ENCODE peak calls at places on chromosomes 5 and 9, in five cellular contexts. Y, A, T, N and I are unnamed samples. For H3K27me3, the result is how much of the 10 kb centered on the place peaks cover.

GRCh38 chr5:68368280-68368679 is 152.7 kb downstream of the PIK3R1 start:
- DNase-seq in Y (no peak), N (no peak), A (no peak), T (no peak), I (no peak)

GRCh38 chr5:171848487-171848886 is 62.9 kb downstream of the SMIM23 start:
- DNase-seq in N (no peak), Y (no peak), T (no peak), A (no peak), I (no peak)

GRCh38 chr5:132439521-132440206 is 50.9 kb downstream of the IRF1 start:
- DNase-seq in N (peak), A (no peak), T (no peak), Y (peak), I (no peak)

GRCh38 chr5:5025774-5026406 is 114.2 kb upstream of the ADAMTS16 start:
- DNase-seq in T (no peak), A (peak), N (no peak), Y (no peak), I (no peak)

GRCh38 chr9:130713286-130713975 is 19.9 kb downstream of the EXOSC2 start:
- DNase-seq in N (peak), T (no peak), Y (no peak), A (peak), I (no peak)

GRCh38 chr9:137312852-137313325 is 10.8 kb upstream of the NRARP start:
- DNase-seq in A (peak), Y (no peak), N (peak), T (no peak), I (no peak)

GRCh38 chr5:103019804-103020203 is 100.1 kb downstream of the GIN1 start:
- DNase-seq in A (no peak), N (no peak), T (no peak), Y (no peak), I (no peak)

GRCh38 chr5:33281507-33281906 is 159.3 kb upstream of the TARS1 start:
- DNase-seq in Y (no peak), N (no peak), A (no peak), T (no peak), I (no peak)

GRCh38 chr5:139803978-139804377 is 8.4 kb downstream of the PSD2 start:
- DNase-seq in Y (no peak), T (no peak), A (no peak), N (no peak), I (no peak)

GRCh38 chr5:6686916-6687409 is 26.3 kb upstream of the TENT4A start:
- DNase-seq in T (no peak), Y (no peak), N (peak), A (no peak), I (no peak)

GRCh38 chr9:69542942-69543704 is 129.0 kb downstream of the APBA1 start:
- DNase-seq in N (peak), Y (no peak), T (no peak), A (peak), I (no peak)

GRCh38 chr5:97071101-97071500 is 71.3 kb downstream of the LIX1 start:
- DNase-seq in Y (peak), T (no peak), A (no peak), N (no peak), I (peak)

GRCh38 chr9:122197334-122197872 is 31.4 kb downstream of the LHX6 start:
- DNase-seq in N (no peak), Y (no peak), T (no peak), A (no peak), I (no peak)

GRCh38 chr5:83370957-83371356 is 100.6 kb upstream of the VCAN start:
- DNase-seq in N (no peak), T (no peak), Y (no peak), A (no peak), I (no peak)

DNA sequence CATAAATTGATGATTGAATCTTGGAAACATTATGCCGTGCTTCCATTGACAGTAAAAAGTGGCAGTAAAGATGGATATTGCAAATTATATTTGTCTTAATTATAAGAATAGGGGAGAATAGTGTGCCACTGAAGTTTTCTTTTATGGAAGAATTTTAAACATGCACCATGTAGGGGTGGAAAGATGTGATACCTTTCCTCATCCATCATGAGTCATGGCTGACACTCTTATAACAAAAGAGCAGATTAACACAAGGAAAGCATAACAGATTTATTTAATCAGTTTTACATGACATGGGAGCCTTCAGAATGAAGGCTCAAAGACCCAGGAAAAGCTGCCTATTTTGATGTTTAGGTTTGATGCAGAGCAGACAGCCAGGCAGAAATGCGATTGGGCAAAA is 2.4 kb upstream of the HEXB start:
- DNase-seq in Y (no peak), A (no peak), T (no peak), N (no peak), I (no peak)
- H3K4me3 ChIP-seq in Y (no peak), A (no peak), T (no peak), N (no peak), I (no peak)

GRCh38 chr5:76703707-76704106 is 12.2 kb upstream of the F2R start:
- DNase-seq in Y (no peak), T (no peak), N (no peak), A (no peak), I (no peak)

GRCh38 chr5:76704131-76704663 is 11.7 kb upstream of the F2R start:
- DNase-seq in Y (no peak), T (no peak), N (no peak), A (no peak), I (no peak)

GRCh38 chr5:76700571-76700970 is 15.4 kb upstream of the F2R start:
- DNase-seq in N (no peak), T (no peak), Y (no peak), A (no peak), I (no peak)

GRCh38 chr5:76705574-76705973 is 10.4 kb upstream of the F2R start:
- DNase-seq in T (no peak), A (no peak), N (no peak), Y (no peak), I (no peak)

GRCh38 chr5:76701298-76701697 is 14.6 kb upstream of the F2R start:
- DNase-seq in N (no peak), A (no peak), T (no peak), Y (peak), I (peak)
- TF ChIP-seq CTCF in N (no peak), A (no peak), T (no peak), Y (no peak), I (no peak)

GRCh38 chr5:72115277-72115676 is 8.0 kb downstream of the MAP1B start:
- DNase-seq in N (no peak), T (no peak), Y (no peak), A (no peak), I (no peak)
- H3K27me3 ChIP-seq in N (under half), T (under half), Y (under half), A (under half), I (under half)

DNA sequence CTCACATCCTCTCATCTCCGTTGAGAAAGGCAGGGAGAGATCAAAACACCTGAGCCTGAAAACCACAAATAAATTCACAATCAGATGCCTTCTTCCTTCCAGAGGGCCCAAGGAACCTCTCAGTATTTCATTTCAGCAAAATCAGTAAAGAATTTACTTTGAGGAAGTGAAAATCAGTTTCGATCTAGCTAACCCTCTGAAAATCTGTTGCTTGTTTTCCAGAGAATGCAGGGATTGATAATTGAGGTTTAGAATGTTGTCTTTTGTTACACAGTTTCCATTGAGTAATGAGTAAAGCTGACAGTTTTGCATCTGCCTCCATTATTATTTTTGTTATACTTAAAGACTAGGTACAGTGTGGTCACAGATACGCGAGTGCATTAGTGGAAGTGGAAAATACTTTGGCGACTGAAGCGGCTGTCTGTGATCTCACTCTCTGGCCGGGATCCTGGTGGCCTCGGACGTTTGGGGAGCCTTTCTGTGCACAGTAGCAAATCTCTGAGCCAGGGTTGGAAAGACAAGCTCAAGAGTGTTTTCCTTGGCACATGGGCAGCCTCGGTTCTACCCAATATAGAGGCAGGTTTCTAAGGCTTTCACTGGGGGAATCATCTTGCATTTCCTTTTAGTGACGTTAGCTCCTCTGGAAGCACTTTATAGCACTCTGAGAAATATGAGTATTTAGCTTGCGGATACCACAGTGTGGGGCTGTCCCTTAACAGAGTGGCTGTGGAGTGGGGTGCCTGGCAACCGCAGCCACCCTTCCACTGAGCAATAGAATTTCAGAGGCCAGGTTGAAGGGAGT is 32.2 kb upstream of the ANGPTL2 start:
- DNase-seq in A (no peak), T (peak), N (peak), Y (no peak), I (no peak)
- H3K4me3 ChIP-seq in A (no peak), T (peak), N (no peak), Y (no peak), I (no peak)

DNA sequence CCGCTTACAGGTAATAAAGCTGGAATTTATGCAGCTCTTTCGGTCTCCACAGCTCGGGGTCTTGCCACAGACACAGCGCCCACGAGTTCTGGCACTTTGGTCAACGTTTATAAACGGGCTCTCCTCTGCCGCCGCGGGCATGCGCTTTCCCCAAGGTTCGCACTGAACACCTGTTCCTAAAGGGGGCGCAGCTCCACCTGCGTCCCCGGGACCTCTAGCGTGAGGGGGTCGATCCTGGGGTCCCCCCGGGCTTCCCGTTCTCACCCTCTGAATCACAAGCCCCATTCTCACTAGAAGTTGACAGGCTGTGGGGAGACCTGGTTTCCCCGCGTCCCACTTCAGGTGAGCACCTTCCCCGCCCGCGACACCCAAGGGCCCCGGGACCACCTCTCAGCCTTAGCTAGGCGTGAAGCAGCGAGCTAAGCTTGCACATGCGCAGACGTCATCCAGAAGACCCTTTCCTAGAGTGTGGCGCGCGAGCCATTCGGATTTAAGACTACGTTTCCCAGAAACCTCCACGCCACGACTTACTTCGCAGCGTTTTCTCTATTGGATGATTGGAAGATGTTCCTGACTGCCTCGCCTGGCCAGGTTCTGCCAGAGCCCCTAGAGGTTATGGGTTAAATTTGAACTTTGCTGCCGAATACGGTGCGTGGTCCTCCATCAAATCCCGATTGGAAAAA is 21.3 kb upstream of the ZNF782 start:
- DNase-seq in T (peak), Y (peak), N (peak), A (peak), I (peak)
- TF ChIP-seq CTCF in T (peak), Y (peak), N (peak), A (peak), I (peak)

DNA sequence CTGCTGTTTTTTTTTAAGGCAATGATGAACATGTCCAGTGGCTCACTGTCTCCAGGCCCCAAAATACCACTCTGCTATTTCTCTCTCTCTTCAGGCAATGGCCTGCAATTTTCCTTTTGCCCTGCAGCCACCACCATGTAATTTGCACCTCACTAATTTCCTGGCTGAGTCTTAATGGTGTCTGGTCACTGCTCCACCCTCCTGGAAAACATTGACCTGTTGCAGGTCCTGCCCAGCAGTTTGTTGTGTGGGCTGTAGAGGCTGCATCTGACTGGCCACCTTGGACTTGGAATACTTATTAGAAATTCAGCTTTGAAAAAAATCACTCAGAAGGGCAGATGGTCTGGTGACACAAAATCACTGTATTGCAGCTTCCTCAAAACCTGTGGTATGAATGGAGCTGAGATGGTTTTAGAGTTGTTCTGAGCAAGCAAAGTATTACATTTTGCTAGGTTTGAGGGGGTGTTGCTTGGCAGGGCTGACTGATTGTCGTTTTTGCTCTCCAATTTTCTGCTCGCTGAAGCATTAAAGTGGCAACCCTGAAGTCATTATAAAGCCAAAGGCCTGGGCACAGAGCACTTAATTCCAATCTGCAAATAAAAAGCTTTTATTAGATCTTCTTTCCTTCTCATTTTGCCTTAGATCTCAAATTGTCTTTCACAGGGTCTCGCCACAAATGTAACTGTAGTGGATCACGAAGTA is 134.8 kb downstream of the TMEM174 start:
- DNase-seq in T (no peak), N (no peak), Y (no peak), A (no peak), I (no peak)
- H3K27me3 ChIP-seq in T (under half), N (half or more), Y (under half), A (half or more), I (under half)

GRCh38 chr9:131925677-131926076 is 154.0 kb downstream of the MED27 start:
- DNase-seq in A (no peak), Y (no peak), T (no peak), N (no peak), I (no peak)

GRCh38 chr9:131919181-131919580 is 160.5 kb downstream of the MED27 start:
- DNase-seq in A (no peak), N (no peak), T (no peak), Y (no peak), I (no peak)

GRCh38 chr9:131923132-131923671 is 156.5 kb downstream of the MED27 start:
- DNase-seq in T (no peak), Y (no peak), N (no peak), A (no peak), I (no peak)

GRCh38 chr9:131927092-131927491 is 152.6 kb downstream of the MED27 start:
- DNase-seq in N (no peak), T (no peak), Y (no peak), A (no peak), I (no peak)

GRCh38 chr9:131923766-131924165 is 155.9 kb downstream of the MED27 start:
- DNase-seq in A (no peak), N (no peak), Y (no peak), T (no peak), I (no peak)
- H3K4me3 ChIP-seq in A (no peak), N (no peak), Y (no peak), T (no peak), I (no peak)

GRCh38 chr5:152592416-152592815 is 187.3 kb upstream of the NMUR2 start:
- DNase-seq in A (no peak), Y (no peak), T (no peak), N (no peak), I (no peak)
- TF ChIP-seq CTCF in A (no peak), Y (no peak), T (no peak), N (peak), I (no peak)

GRCh38 chr9:134943836-134944235 is 26.1 kb upstream of the FCN1 start:
- DNase-seq in N (no peak), A (no peak), Y (no peak), T (no peak), I (no peak)
- H3K27me3 ChIP-seq in N (under half), A (under half), Y (under half), T (under half), I (under half)

GRCh38 chr9:129567842-129568559 is 52.9 kb downstream of the C9orf50 start:
- DNase-seq in N (peak), T (no peak), Y (no peak), A (no peak), I (no peak)

GRCh38 chr9:129569506-129570449 is 51.1 kb downstream of the C9orf50 start:
- DNase-seq in A (no peak), Y (no peak), T (no peak), N (peak), I (no peak)

GRCh38 chr9:129568560-129569505 is 52.1 kb downstream of the C9orf50 start:
- DNase-seq in T (no peak), A (peak), N (peak), Y (no peak), I (no peak)

GRCh38 chr9:129567329-129567728 is 53.6 kb downstream of the C9orf50 start:
- DNase-seq in A (no peak), Y (no peak), N (no peak), T (no peak), I (no peak)

DNA sequence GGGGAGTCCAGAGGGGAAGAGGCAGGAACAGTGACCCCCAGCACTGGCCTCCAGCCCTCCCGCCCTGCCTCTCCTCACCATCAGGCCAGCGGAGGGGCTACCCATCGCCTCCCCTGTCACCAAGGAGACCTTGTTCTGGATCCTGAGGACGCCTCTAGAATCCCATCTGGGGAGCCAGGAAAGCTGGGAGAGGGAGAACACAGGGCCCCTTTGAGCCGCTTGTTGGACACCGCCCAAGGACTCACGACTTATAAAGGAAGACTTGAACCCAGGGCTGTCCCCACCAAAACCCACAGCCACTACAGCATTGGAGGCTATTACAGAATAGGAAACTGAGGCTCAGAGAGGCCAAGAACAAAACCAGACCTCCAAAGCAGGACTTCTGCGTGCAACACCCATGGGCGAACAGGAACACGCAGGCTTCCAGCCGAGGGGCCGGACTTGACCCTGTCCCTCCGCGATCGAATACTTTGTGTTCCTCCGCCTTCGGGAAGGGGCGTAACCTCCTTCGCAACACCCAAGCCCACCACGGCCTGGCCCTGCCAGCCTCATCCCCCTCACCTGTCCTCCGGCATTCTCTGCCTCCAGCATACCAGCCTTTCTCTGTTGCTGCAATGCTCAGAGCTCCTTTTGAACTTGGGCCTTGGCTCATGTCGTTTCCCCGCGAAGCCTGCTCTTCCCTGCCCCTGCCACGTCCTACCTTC is 54.2 kb downstream of the C9orf50 start:
- DNase-seq in T (no peak), A (no peak), Y (no peak), N (no peak), I (no peak)
- H3K4me3 ChIP-seq in T (no peak), A (no peak), Y (no peak), N (no peak), I (no peak)